ENCODE peak calls at places on chromosome 9, in five cellular contexts. Z, B, R, L and K are unnamed samples.

GRCh38 chr9:132878695-132879064 is at the start of gene SPACA9:
- DNase-seq in Z (peak; percentile 64), B (peak; percentile 70), R (peak; percentile 76), L (peak; percentile 85), K (peak; percentile 36)

GRCh38 chr9:61674882-61675281 is 485.0 kb downstream of the SPATA31A7 start:
- DNase-seq in Z (no peak), B (no peak), R (no peak), L (no peak), K (no peak)

GRCh38 chr9:20972684-20973083 is 58.8 kb downstream of the HACD4 start:
- DNase-seq in Z (no peak), B (no peak), R (no peak), L (no peak), K (no peak)

GRCh38 chr9:108184941-108185340 is 670.8 kb downstream of the ACTL7B start:
- DNase-seq in Z (no peak), B (no peak), R (no peak), L (no peak), K (no peak)

GRCh38 chr9:9305600-9305999 is 1307.2 kb downstream of the PTPRD start:
- DNase-seq in Z (no peak), B (no peak), R (no peak), L (no peak), K (no peak)

GRCh38 chr9:17060450-17060849 is 74.4 kb upstream of the CNTLN start:
- DNase-seq in Z (no peak), B (no peak), R (no peak), L (no peak), K (no peak)

GRCh38 chr9:130820135-130820738 is 14.8 kb upstream of the ABL1 start:
- DNase-seq in Z (no peak), B (no peak), R (no peak), L (no peak), K (no peak)

GRCh38 chr9:35464056-35465025 is 25.6 kb upstream of the RUSC2 start:
- DNase-seq in Z (no peak), B (no peak), R (no peak), L (no peak), K (no peak)

GRCh38 chr9:83199240-83199639 is 136.3 kb upstream of the RASEF start:
- DNase-seq in Z (peak; percentile 22), B (peak; percentile 63), R (peak; percentile 35), L (peak; percentile 46), K (no peak)